ENCODE peak calls at places on chromosome 21, in five cellular contexts. Q, I, X, F and S are unnamed samples.

GRCh38 chr21:44012474-44013379 is 618 bp downstream of the TRAPPC10 start:
- DNase-seq in Q (peak), I (peak), X (peak), F (peak), S (peak)

GRCh38 chr21:35139382-35139715 is 90.2 kb upstream of the RUNX1 start:
- DNase-seq in Q (no peak), I (no peak), X (peak), F (no peak), S (no peak)

GRCh38 chr21:19236209-19236608 is 832.6 kb upstream of the TMPRSS15 start:
- DNase-seq in Q (no peak), I (no peak), X (no peak), F (no peak), S (no peak)

GRCh38 chr21:20943476-20944085 is 54.6 kb upstream of the NCAM2 start:
- DNase-seq in Q (no peak), I (no peak), X (no peak), F (no peak), S (no peak)

GRCh38 chr21:36847189-36847588 is 119.3 kb downstream of the HLCS start:
- DNase-seq in Q (no peak), I (peak), X (no peak), F (no peak), S (no peak)

GRCh38 chr21:38805282-38806152 is at the start of gene ETS2:
- DNase-seq in Q (peak), I (peak), X (peak), F (peak), S (peak)

GRCh38 chr21:16419188-16419874 is 689.5 kb downstream of the USP25 start:
- DNase-seq in Q (no peak), I (peak), X (no peak), F (no peak), S (no peak)

GRCh38 chr21:23853796-23854379 is 1753.4 kb downstream of the MRPL39 start:
- DNase-seq in Q (peak), I (peak), X (peak), F (no peak), S (no peak)

GRCh38 chr21:41624674-41625310 is 116.8 kb upstream of the TMPRSS2 start:
- DNase-seq in Q (no peak), I (no peak), X (no peak), F (no peak), S (no peak)

GRCh38 chr21:37436180-37436579 is 69.6 kb downstream of the DYRK1A start:
- DNase-seq in Q (no peak), I (no peak), X (no peak), F (no peak), S (no peak)

GRCh38 chr21:42561742-42562141 is 48.1 kb downstream of the SLC37A1 start:
- DNase-seq in Q (no peak), I (no peak), X (peak), F (no peak), S (peak)

GRCh38 chr21:10521091-10521598 is at the start of gene TPTE:
- DNase-seq in Q (no peak), I (no peak), X (no peak), F (no peak), S (no peak)

GRCh38 chr21:36466061-36466511 is 13.8 kb downstream of the CLDN14 start:
- DNase-seq in Q (no peak), I (no peak), X (no peak), F (no peak), S (no peak)

GRCh38 chr21:14916676-14917141 is 148.1 kb downstream of the NRIP1 start:
- DNase-seq in Q (no peak), I (no peak), X (no peak), F (no peak), S (no peak)

GRCh38 chr21:45404726-45405270 is at the start of gene COL18A1:
- DNase-seq in Q (no peak), I (peak), X (no peak), F (no peak), S (peak)

GRCh38 chr21:42031816-42032215 is 21.7 kb upstream of the ZBTB21 start:
- DNase-seq in Q (no peak), I (no peak), X (no peak), F (no peak), S (no peak)

GRCh38 chr21:35032474-35033263 is 16.4 kb downstream of the RUNX1 start:
- DNase-seq in Q (no peak), I (no peak), X (no peak), F (no peak), S (no peak)

GRCh38 chr21:35927262-35927661 is 133.1 kb downstream of the SETD4 start:
- DNase-seq in Q (no peak), I (no peak), X (no peak), F (no peak), S (no peak)

GRCh38 chr21:33117268-33117888 is 47.4 kb downstream of the OLIG1 start:
- DNase-seq in Q (no peak), I (no peak), X (no peak), F (no peak), S (no peak)